ENCODE peak calls at places on chromosomes 11 and 22, in four cellular contexts. K, N, C and E are unnamed samples.

GRCh38 chr11:77287615-77288273 is 13.7 kb downstream of the GDPD4 start:
- DNase-seq in K (no peak), N (no peak), C (no peak), E (no peak)

GRCh38 chr11:19013181-19013857 is 47.2 kb downstream of the MRGPRX2 start:
- DNase-seq in K (no peak), N (peak; percentile 58), C (no peak), E (no peak)

GRCh38 chr11:47552086-47552580 is 799 bp downstream of the CELF1 start:
- DNase-seq in K (no peak), N (peak; percentile 63), C (no peak), E (peak; percentile 46)

GRCh38 chr11:120457996-120458395 is 53.6 kb upstream of the GRIK4 start:
- DNase-seq in K (no peak), N (no peak), C (no peak), E (no peak)

GRCh38 chr11:31651208-31651607 is 141.6 kb downstream of the ELP4 start:
- DNase-seq in K (no peak), N (no peak), C (no peak), E (no peak)

GRCh38 chr11:112523477-112523876 is 262.8 kb upstream of the PLET1 start:
- DNase-seq in K (no peak), N (peak; percentile 5), C (no peak), E (no peak)

GRCh38 chr11:95345651-95346050 is 114.6 kb upstream of the SESN3 start:
- DNase-seq in K (no peak), N (no peak), C (no peak), E (no peak)

GRCh38 chr22:17035246-17035645 is 27.2 kb upstream of the GAB4 start:
- DNase-seq in K (no peak), N (no peak), C (no peak), E (no peak)

GRCh38 chr22:21012446-21013407 is 2.2 kb upstream of the P2RX6 start:
- DNase-seq in K (no peak), N (no peak), C (no peak), E (no peak)

GRCh38 chr22:21015051-21016006 is at the start of gene P2RX6:
- DNase-seq in K (peak; percentile 88), N (no peak), C (no peak), E (peak; percentile 81)

GRCh38 chr22:21016644-21017420 is 1.9 kb downstream of the P2RX6 start:
- DNase-seq in K (peak; percentile 23), N (no peak), C (no peak), E (no peak)

GRCh38 chr22:21014202-21015050 is 539 bp upstream of the P2RX6 start:
- DNase-seq in K (peak; percentile 93), N (peak; percentile 97), C (peak; percentile 34), E (peak; percentile 100)

DNA sequence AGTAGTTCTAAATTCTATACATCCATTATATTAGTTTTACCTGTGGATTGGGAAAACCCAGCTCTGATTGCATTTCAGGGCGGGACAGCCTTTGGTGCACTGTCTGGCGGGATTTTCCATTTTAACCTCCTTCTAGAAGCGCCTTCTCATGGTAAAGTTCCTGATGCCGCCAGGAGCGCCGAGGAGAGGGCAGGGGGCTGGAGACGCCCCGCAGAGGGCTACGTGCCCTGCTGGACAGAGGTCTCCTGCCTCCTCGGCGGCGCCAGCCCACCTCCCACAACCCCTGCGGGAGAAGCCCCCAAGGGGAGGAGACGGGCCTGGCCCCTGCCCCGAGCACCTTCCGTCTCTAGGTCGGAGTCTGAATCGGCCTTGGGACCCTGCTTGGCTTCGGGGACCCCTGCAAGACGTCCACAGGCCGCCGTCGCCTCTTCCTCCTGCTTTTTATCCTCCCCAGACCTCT is 1.2 kb upstream of the P2RX6 start:
- DNase-seq in K (no peak), N (peak; percentile 38), C (no peak), E (no peak)
- H3K4me3 ChIP-seq in K (peak overlapping the region; percentile 75), N (peak overlapping the region; percentile 78), C (peak overlapping the region; percentile 25), E (peak overlapping the region; percentile 44)

GRCh38 chr22:46042786-46043185 is 65.8 kb upstream of the WNT7B start:
- DNase-seq in K (no peak), N (no peak), C (no peak), E (no peak)
- H3K4me3 ChIP-seq in K (peak overlapping the region; percentile 82), N (no peak overlapping the region), C (no peak overlapping the region), E (no peak overlapping the region)

GRCh38 chr11:6571434-6572008 is 31.9 kb downstream of the RRP8 start:
- DNase-seq in K (no peak), N (peak; percentile 65), C (no peak), E (no peak)

GRCh38 chr11:6572215-6572614 is 31.2 kb downstream of the RRP8 start:
- DNase-seq in K (no peak), N (no peak), C (no peak), E (no peak)

GRCh38 chr11:6569706-6570105 is 33.7 kb downstream of the RRP8 start:
- DNase-seq in K (no peak), N (no peak), C (no peak), E (no peak)

GRCh38 chr11:6568191-6568918 is 35.1 kb downstream of the RRP8 start:
- DNase-seq in K (peak; percentile 66), N (peak; percentile 67), C (no peak), E (peak; percentile 92)

DNA sequence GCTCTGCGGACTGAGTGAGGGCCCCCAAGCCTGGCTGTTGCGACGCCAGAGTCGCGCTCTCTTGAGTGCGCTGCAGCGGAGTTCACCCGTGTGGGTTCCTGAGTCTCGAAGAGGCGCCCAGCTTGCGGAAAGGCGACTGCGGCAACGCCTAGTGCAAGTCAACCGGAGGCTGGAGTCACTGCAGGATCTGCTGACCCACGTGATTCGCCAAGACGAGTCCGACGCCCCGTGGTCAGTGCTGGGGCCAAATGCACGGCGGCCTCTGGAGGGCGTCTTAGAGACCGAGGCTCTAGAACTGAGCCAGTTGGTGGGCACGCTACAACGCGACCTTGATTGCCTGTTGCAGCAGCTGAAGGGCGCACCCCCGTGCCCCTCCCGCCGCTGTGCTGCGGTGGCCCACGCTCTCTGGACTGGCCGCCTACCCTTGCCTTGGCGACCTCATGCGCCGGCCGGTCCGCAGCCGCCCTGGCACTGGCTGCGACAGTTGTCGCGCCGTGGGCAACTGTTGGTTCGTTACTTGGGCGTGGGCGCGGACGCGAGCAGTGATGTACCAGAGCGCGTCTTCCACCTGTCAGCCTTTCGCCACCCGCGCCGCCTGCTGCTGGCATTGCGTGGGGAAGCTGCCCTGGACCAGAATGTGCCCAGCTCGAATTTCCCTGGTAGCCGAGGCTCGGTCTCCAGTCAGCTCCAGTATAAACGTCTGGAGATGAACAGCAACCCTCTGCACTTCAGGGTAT is 32.6 kb downstream of the RRP8 start:
- DNase-seq in K (peak; percentile 90), N (peak; percentile 83), C (no peak), E (no peak)
- H3K4me3 ChIP-seq in K (peak overlapping the region; percentile 25), N (peak overlapping the region; percentile 49), C (no peak overlapping the region), E (no peak overlapping the region)

DNA sequence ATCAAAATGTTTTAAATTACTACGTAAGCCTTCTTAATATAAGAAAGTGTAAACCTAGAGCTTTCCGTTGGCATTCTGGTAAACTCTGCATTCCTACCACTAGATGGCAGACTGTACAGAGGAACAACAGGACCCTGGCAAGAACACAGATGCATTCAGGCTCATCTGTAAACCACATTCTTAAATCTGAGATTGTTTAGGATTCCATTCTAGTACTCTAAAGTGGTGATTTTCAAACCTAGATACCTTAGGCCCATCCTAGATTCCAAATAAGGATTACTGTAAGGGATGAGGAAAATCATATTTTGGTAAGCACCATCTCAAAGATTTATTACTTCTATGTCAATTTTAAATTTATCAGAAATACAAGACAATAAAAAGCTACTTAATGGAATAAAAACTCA is 26.9 kb downstream of the PICALM start:
- DNase-seq in K (no peak), N (peak; percentile 95), C (peak; percentile 76), E (peak; percentile 72)
- H3K4me3 ChIP-seq in K (peak overlapping the region; percentile 54), N (no peak overlapping the region), C (no peak overlapping the region), E (no peak overlapping the region)

DNA sequence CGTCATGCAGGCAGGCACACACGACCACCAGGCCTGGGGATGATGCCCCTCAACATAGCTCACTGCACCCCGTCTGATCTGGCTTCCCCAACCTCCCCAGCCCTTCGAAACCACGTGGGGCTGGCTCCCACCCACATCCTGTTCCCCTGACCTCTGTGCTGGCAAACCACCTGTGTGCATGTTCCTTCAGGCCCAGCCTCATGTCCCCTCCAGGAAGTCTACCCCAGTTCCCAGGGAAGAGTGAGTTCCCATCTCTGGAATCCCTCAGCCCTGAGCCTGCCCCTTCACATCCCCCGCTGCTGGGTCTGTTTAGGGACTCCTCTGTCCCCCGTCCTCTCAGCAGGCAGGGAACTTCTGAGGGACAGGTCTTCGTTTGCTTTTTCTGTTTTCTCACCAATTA is 7.1 kb downstream of the SLC7A4 start:
- DNase-seq in K (no peak), N (no peak), C (no peak), E (no peak)
- H3K4me3 ChIP-seq in K (no peak overlapping the region), N (no peak overlapping the region), C (no peak overlapping the region), E (no peak overlapping the region)

GRCh38 chr22:30267382-30268302 is 991 bp upstream of the OSM start:
- DNase-seq in K (no peak), N (no peak), C (no peak), E (no peak)

GRCh38 chr22:30265131-30265720 is 1.4 kb downstream of the OSM start:
- DNase-seq in K (no peak), N (no peak), C (no peak), E (no peak)

GRCh38 chr22:30265851-30266444 is 703 bp downstream of the OSM start:
- DNase-seq in K (peak; percentile 79), N (no peak), C (peak; percentile 59), E (peak; percentile 51)

GRCh38 chr22:30268331-30268730 is 1.7 kb upstream of the OSM start:
- DNase-seq in K (no peak), N (no peak), C (no peak), E (no peak)

DNA sequence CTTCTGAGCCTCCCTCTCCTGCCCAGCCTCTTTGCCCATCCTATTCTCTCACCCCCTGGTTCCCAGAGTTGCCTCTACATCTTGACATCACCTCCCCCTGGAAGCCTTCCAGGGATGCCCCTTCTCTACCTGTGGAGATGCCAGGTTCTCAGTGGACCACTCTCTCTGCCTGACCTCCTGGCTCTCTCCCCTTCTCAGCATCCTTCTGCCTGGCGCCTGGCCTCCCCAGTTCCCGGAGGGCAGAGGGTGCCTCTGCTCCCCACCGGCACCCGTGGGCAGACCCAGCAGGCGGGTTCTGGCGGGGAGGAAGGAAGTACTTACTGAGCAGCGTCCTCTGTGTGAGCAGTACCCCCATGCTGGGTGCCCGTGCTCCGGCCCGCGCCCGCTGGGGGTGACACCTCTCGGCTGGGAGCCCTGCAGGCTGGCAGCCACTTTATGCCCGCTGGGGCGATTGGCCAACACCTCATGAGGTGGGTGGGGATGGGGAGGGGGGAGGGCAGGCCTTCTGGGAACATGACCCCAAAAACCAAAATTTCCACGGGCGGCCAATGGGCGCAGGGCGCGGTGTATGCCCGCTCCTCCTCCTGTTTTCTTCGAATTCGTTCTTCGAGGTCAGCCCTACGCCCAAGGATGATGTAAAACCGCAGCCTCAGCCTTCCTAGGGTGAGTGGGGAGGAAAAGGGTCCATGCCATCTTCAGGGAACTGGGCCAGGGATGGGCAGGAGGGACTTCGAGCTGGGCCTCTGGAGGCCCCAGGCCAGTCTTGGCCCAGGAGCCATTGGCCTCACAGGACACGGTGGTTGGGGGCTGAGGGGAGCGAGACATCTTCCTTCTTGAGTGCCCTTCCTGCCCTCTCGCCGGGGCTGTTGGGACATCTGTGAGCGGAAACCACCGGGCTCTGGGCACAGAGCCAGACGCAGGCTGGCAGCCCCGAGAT is at the start of gene OSM:
- DNase-seq in K (peak; percentile 83), N (no peak), C (no peak), E (no peak)
- H3K4me3 ChIP-seq in K (peak within 1 kb of the TSS; percentile 43), N (no peak within 1 kb of the TSS), C (peak within 1 kb of the TSS; percentile 84), E (no peak within 1 kb of the TSS)

DNA sequence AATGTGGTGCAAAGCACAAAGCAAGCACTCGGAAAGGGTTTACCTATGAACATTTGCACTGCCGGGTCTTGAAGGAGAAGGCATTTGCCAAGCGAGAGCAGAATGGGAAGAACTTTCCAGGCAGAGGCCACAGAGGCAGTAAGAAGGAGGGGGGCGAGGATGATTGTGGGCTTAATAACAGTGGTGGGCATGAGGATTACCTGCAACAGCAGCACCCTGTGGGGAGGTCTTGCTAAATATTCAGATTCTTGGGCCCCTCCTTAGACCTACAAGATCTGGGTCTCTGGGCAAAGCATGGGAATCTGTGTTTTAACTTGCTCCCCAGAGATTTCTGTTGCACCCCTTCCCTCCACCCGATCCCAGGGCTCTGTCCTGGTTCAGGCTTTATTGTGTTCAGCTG is 75.1 kb upstream of the ZBED5 start:
- DNase-seq in K (no peak), N (peak; percentile 26), C (no peak), E (no peak)
- H3K4me3 ChIP-seq in K (no peak overlapping the region), N (no peak overlapping the region), C (no peak overlapping the region), E (no peak overlapping the region)